ENCODE peak calls at places on chromosomes 4 and X, in nine cellular contexts. One of them, this sample, is unnamed. For H3K4me1, the result is how much of the 10 kb centered on the place peaks cover.

GRCh38 chr4:66556651-66557278 is 886.5 kb upstream of the EPHA5 start:
- DNase-seq in transverse colon: no peak
- DNase-seq in K562: no peak
- DNase-seq in lung: no peak
- DNase-seq in fibroblast of lung: no peak
- DNase-seq in kidney: no peak
- DNase-seq in ovary: no peak
- DNase-seq in heart right ventricle: no peak
- DNase-seq in A549: no peak
- DNase-seq in this sample: no peak

GRCh38 chrX:96684339-96685204 is at the start of gene DIAPH2:
- DNase-seq in transverse colon: peak
- DNase-seq in K562: no peak
- DNase-seq in lung: peak
- DNase-seq in fibroblast of lung: peak
- DNase-seq in kidney: peak
- DNase-seq in ovary: peak
- DNase-seq in heart right ventricle: peak
- DNase-seq in A549: peak
- DNase-seq in this sample: peak

GRCh38 chrX:13099121-13099520 is 54.7 kb upstream of the FAM9C start:
- DNase-seq in transverse colon: no peak
- DNase-seq in K562: no peak
- DNase-seq in lung: no peak
- DNase-seq in fibroblast of lung: no peak
- DNase-seq in kidney: no peak
- DNase-seq in ovary: no peak
- DNase-seq in heart right ventricle: no peak
- DNase-seq in A549: no peak
- DNase-seq in this sample: no peak

GRCh38 chr4:21522296-21522695 is 426.3 kb downstream of the KCNIP4 start:
- DNase-seq in transverse colon: no peak
- DNase-seq in K562: no peak
- DNase-seq in lung: no peak
- DNase-seq in fibroblast of lung: no peak
- DNase-seq in kidney: no peak
- DNase-seq in ovary: no peak
- DNase-seq in heart right ventricle: no peak
- DNase-seq in A549: no peak
- DNase-seq in this sample: no peak

GRCh38 chr4:179040259-179040658 is 1598.0 kb upstream of the AGA start:
- DNase-seq in transverse colon: no peak
- DNase-seq in K562: no peak
- DNase-seq in lung: no peak
- DNase-seq in fibroblast of lung: no peak
- DNase-seq in kidney: no peak
- DNase-seq in ovary: no peak
- DNase-seq in heart right ventricle: no peak
- DNase-seq in A549: no peak
- DNase-seq in this sample: no peak

GRCh38 chr4:138013625-138014024 is 228.5 kb downstream of the SLC7A11 start:
- DNase-seq in transverse colon: no peak
- DNase-seq in K562: no peak
- DNase-seq in lung: no peak
- DNase-seq in fibroblast of lung: no peak
- DNase-seq in kidney: no peak
- DNase-seq in ovary: no peak
- DNase-seq in heart right ventricle: no peak
- DNase-seq in A549: no peak
- DNase-seq in this sample: no peak

GRCh38 chr4:8554555-8555100 is 25.6 kb upstream of the GPR78 start:
- DNase-seq in transverse colon: no peak
- DNase-seq in K562: no peak
- DNase-seq in lung: no peak
- DNase-seq in fibroblast of lung: no peak
- DNase-seq in kidney: peak
- DNase-seq in ovary: no peak
- DNase-seq in heart right ventricle: no peak
- DNase-seq in A549: no peak
- DNase-seq in this sample: no peak

GRCh38 chr4:135718019-135718418 is 1516.4 kb upstream of the PABPC4L start:
- DNase-seq in transverse colon: no peak
- DNase-seq in K562: no peak
- DNase-seq in lung: no peak
- DNase-seq in fibroblast of lung: peak
- DNase-seq in kidney: no peak
- DNase-seq in ovary: no peak
- DNase-seq in heart right ventricle: no peak
- DNase-seq in A549: no peak
- DNase-seq in this sample: no peak

GRCh38 chr4:21827575-21827974 is 121.0 kb downstream of the KCNIP4 start:
- DNase-seq in transverse colon: no peak
- DNase-seq in K562: no peak
- DNase-seq in lung: no peak
- DNase-seq in fibroblast of lung: peak
- DNase-seq in kidney: no peak
- DNase-seq in ovary: no peak
- DNase-seq in heart right ventricle: no peak
- DNase-seq in A549: no peak
- DNase-seq in this sample: no peak

GRCh38 chrX:119655125-119655524 is 37.8 kb downstream of the SEPTIN6 start:
- DNase-seq in transverse colon: no peak
- DNase-seq in K562: peak
- DNase-seq in lung: no peak
- DNase-seq in fibroblast of lung: peak
- DNase-seq in kidney: no peak
- DNase-seq in ovary: peak
- DNase-seq in heart right ventricle: peak
- DNase-seq in A549: no peak
- DNase-seq in this sample: no peak

GRCh38 chr4:31291238-31291637 is 571.1 kb downstream of the PCDH7 start:
- DNase-seq in transverse colon: no peak
- DNase-seq in K562: no peak
- DNase-seq in lung: no peak
- DNase-seq in fibroblast of lung: no peak
- DNase-seq in kidney: no peak
- DNase-seq in ovary: no peak
- DNase-seq in heart right ventricle: no peak
- DNase-seq in A549: no peak
- DNase-seq in this sample: no peak

GRCh38 chr4:153530996-153531375 is 64.8 kb downstream of the TMEM131L start:
- DNase-seq in transverse colon: no peak
- DNase-seq in K562: no peak
- DNase-seq in lung: no peak
- DNase-seq in fibroblast of lung: no peak
- DNase-seq in kidney: no peak
- DNase-seq in ovary: no peak
- DNase-seq in heart right ventricle: no peak
- DNase-seq in A549: no peak
- DNase-seq in this sample: no peak

GRCh38 chr4:153528705-153529493 is 62.7 kb downstream of the TMEM131L start:
- DNase-seq in transverse colon: no peak
- DNase-seq in K562: peak
- DNase-seq in lung: no peak
- DNase-seq in fibroblast of lung: no peak
- DNase-seq in kidney: no peak
- DNase-seq in ovary: no peak
- DNase-seq in heart right ventricle: no peak
- DNase-seq in A549: no peak
- DNase-seq in this sample: no peak

GRCh38 chr4:153530284-153530995 is 64.3 kb downstream of the TMEM131L start:
- DNase-seq in transverse colon: no peak
- DNase-seq in K562: no peak
- DNase-seq in lung: no peak
- DNase-seq in fibroblast of lung: no peak
- DNase-seq in kidney: no peak
- DNase-seq in ovary: no peak
- DNase-seq in heart right ventricle: no peak
- DNase-seq in A549: no peak
- DNase-seq in this sample: no peak

GRCh38 chr4:153529646-153530045 is 63.5 kb downstream of the TMEM131L start:
- DNase-seq in transverse colon: no peak
- DNase-seq in K562: no peak
- DNase-seq in lung: no peak
- DNase-seq in fibroblast of lung: no peak
- DNase-seq in kidney: no peak
- DNase-seq in ovary: no peak
- DNase-seq in heart right ventricle: no peak
- DNase-seq in A549: no peak
- DNase-seq in this sample: no peak

DNA sequence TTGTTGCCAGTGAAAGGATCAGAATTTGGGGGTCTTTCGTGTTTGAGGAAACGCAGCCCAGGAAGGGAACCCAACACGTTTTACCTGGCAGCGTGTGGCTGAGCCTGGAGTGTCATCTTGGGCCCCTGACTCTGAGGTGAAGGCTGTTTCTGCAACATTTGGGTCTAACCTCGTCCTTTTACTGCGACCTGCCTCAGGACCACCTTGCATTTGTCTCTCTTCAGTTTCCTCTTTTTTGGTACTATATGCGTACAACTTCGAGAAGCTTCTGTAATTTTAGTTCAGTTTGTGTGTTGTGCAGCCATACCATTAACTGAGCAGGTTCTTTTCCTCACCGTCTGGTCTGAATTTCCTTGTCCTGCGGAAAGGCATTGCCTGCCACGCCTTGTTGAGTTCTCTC is 61.5 kb downstream of the TMEM131L start:
- DNase-seq in transverse colon: no peak
- DNase-seq in K562: no peak
- DNase-seq in lung: no peak
- DNase-seq in fibroblast of lung: no peak
- DNase-seq in kidney: no peak
- DNase-seq in ovary: no peak
- DNase-seq in heart right ventricle: no peak
- DNase-seq in A549: no peak
- DNase-seq in this sample: no peak
- H3K4me1 ChIP-seq in transverse colon: under half
- H3K4me1 ChIP-seq in K562: under half
- H3K4me1 ChIP-seq in lung: under half
- H3K4me1 ChIP-seq in fibroblast of lung: under half
- H3K4me1 ChIP-seq in kidney: under half
- H3K4me1 ChIP-seq in ovary: under half
- H3K4me1 ChIP-seq in heart right ventricle: half or more
- H3K4me1 ChIP-seq in A549: under half
- H3K4me1 ChIP-seq in this sample: under half

GRCh38 chrX:106932492-106932923 is 12.3 kb downstream of the CLDN2 start:
- DNase-seq in transverse colon: no peak
- DNase-seq in K562: no peak
- DNase-seq in lung: no peak
- DNase-seq in fibroblast of lung: peak
- DNase-seq in kidney: no peak
- DNase-seq in ovary: no peak
- DNase-seq in heart right ventricle: no peak
- DNase-seq in A549: peak
- DNase-seq in this sample: no peak
- H3K4me1 ChIP-seq in transverse colon: under half
- H3K4me1 ChIP-seq in K562: under half
- H3K4me1 ChIP-seq in lung: under half
- H3K4me1 ChIP-seq in fibroblast of lung: under half
- H3K4me1 ChIP-seq in kidney: under half
- H3K4me1 ChIP-seq in ovary: under half
- H3K4me1 ChIP-seq in heart right ventricle: under half
- H3K4me1 ChIP-seq in A549: half or more
- H3K4me1 ChIP-seq in this sample: under half

GRCh38 chr4:87014284-87014782 is 79.5 kb downstream of the AFF1 start:
- DNase-seq in transverse colon: no peak
- DNase-seq in K562: no peak
- DNase-seq in lung: no peak
- DNase-seq in fibroblast of lung: no peak
- DNase-seq in kidney: no peak
- DNase-seq in ovary: no peak
- DNase-seq in heart right ventricle: no peak
- DNase-seq in A549: no peak
- DNase-seq in this sample: no peak

GRCh38 chr4:87012265-87012953 is 77.6 kb downstream of the AFF1 start:
- DNase-seq in transverse colon: no peak
- DNase-seq in K562: no peak
- DNase-seq in lung: no peak
- DNase-seq in fibroblast of lung: no peak
- DNase-seq in kidney: no peak
- DNase-seq in ovary: no peak
- DNase-seq in heart right ventricle: no peak
- DNase-seq in A549: no peak
- DNase-seq in this sample: peak

GRCh38 chr4:87010192-87010591 is 75.4 kb downstream of the AFF1 start:
- DNase-seq in transverse colon: no peak
- DNase-seq in K562: no peak
- DNase-seq in lung: no peak
- DNase-seq in fibroblast of lung: no peak
- DNase-seq in kidney: no peak
- DNase-seq in ovary: no peak
- DNase-seq in heart right ventricle: no peak
- DNase-seq in A549: no peak
- DNase-seq in this sample: no peak

GRCh38 chr4:87009095-87009648 is 74.4 kb downstream of the AFF1 start:
- DNase-seq in transverse colon: peak
- DNase-seq in K562: no peak
- DNase-seq in lung: no peak
- DNase-seq in fibroblast of lung: no peak
- DNase-seq in kidney: no peak
- DNase-seq in ovary: no peak
- DNase-seq in heart right ventricle: no peak
- DNase-seq in A549: no peak
- DNase-seq in this sample: no peak

GRCh38 chr4:87011340-87012034 is 76.7 kb downstream of the AFF1 start:
- DNase-seq in transverse colon: no peak
- DNase-seq in K562: peak
- DNase-seq in lung: no peak
- DNase-seq in fibroblast of lung: peak
- DNase-seq in kidney: no peak
- DNase-seq in ovary: no peak
- DNase-seq in heart right ventricle: peak
- DNase-seq in A549: peak
- DNase-seq in this sample: no peak
- H3K4me1 ChIP-seq in transverse colon: half or more
- H3K4me1 ChIP-seq in K562: under half
- H3K4me1 ChIP-seq in lung: under half
- H3K4me1 ChIP-seq in fibroblast of lung: under half
- H3K4me1 ChIP-seq in kidney: under half
- H3K4me1 ChIP-seq in ovary: under half
- H3K4me1 ChIP-seq in heart right ventricle: half or more
- H3K4me1 ChIP-seq in A549: half or more
- H3K4me1 ChIP-seq in this sample: under half

GRCh38 chr4:121784401-121784800 is 16.7 kb upstream of the EXOSC9 start:
- DNase-seq in transverse colon: no peak
- DNase-seq in K562: no peak
- DNase-seq in lung: no peak
- DNase-seq in fibroblast of lung: peak
- DNase-seq in kidney: no peak
- DNase-seq in ovary: no peak
- DNase-seq in heart right ventricle: no peak
- DNase-seq in A549: no peak
- DNase-seq in this sample: no peak
- H3K4me1 ChIP-seq in transverse colon: under half
- H3K4me1 ChIP-seq in K562: under half
- H3K4me1 ChIP-seq in lung: under half
- H3K4me1 ChIP-seq in fibroblast of lung: under half
- H3K4me1 ChIP-seq in kidney: under half
- H3K4me1 ChIP-seq in ovary: under half
- H3K4me1 ChIP-seq in heart right ventricle: under half
- H3K4me1 ChIP-seq in A549: under half
- H3K4me1 ChIP-seq in this sample: under half

GRCh38 chrX:154004315-154004714 is 15.4 kb downstream of the IRAK1 start:
- DNase-seq in transverse colon: no peak
- DNase-seq in K562: no peak
- DNase-seq in lung: no peak
- DNase-seq in fibroblast of lung: no peak
- DNase-seq in kidney: no peak
- DNase-seq in ovary: no peak
- DNase-seq in heart right ventricle: no peak
- DNase-seq in A549: no peak
- DNase-seq in this sample: no peak
- H3K4me1 ChIP-seq in transverse colon: under half
- H3K4me1 ChIP-seq in K562: under half
- H3K4me1 ChIP-seq in lung: under half
- H3K4me1 ChIP-seq in fibroblast of lung: under half
- H3K4me1 ChIP-seq in kidney: under half
- H3K4me1 ChIP-seq in ovary: under half
- H3K4me1 ChIP-seq in heart right ventricle: under half
- H3K4me1 ChIP-seq in A549: under half
- H3K4me1 ChIP-seq in this sample: under half

This sample was measured in prostate gland.